ENCODE peak calls at places on chromosomes 4 and X, in six cellular contexts. I is IMR-90, X is trophoblast cell, W is H1, Q is H9, L is mesenchymal stem cell. V is an unnamed sample.

GRCh38 chr4:157303471-157303960 is 83.0 kb downstream of the GRIA2 start:
- DNase-seq in I (no peak), Q (no peak), W (no peak), L (no peak), X (no peak), V (no peak)

GRCh38 chr4:101103381-101104142 is 243.8 kb downstream of the PPP3CA start:
- DNase-seq in L (peak; percentile 17), Q (no peak), I (peak; percentile 48), X (no peak), W (no peak), V (no peak)

GRCh38 chrX:40082447-40083119 is 15.2 kb downstream of the BCOR start:
- DNase-seq in L (no peak), I (no peak), Q (no peak), W (no peak), X (no peak), V (no peak)

GRCh38 chr4:46937493-46937892 is 28.4 kb upstream of the COX7B2 start:
- DNase-seq in L (no peak), W (no peak), Q (no peak), X (peak; percentile 22), I (no peak), V (no peak)

GRCh38 chr4:113435893-113436292 is 325.6 kb downstream of the CAMK2D start:
- DNase-seq in L (peak; percentile 87), W (no peak), I (peak; percentile 75), X (peak; percentile 22), Q (peak; percentile 33), V (no peak)

GRCh38 chr4:153651961-153652784 is 31.9 kb upstream of the TLR2 start:
- DNase-seq in L (no peak), X (peak; percentile 48), W (no peak), Q (no peak), I (no peak), V (no peak)

GRCh38 chrX:53317365-53318069 is 36.1 kb upstream of the IQSEC2 start:
- DNase-seq in I (peak; percentile 43), L (peak; percentile 46), Q (peak; percentile 68), W (peak; percentile 15), X (peak; percentile 66), V (peak; percentile 49)

GRCh38 chr4:110904435-110905050 is 281.7 kb upstream of the PITX2 start:
- DNase-seq in Q (no peak), W (no peak), X (no peak), I (peak; percentile 8), L (peak; percentile 58), V (no peak)

GRCh38 chr4:38400946-38401345 is 263.1 kb upstream of the KLF3 start:
- DNase-seq in I (no peak), Q (no peak), W (no peak), L (no peak), X (no peak), V (no peak)

GRCh38 chr4:16752150-16752549 is 146.3 kb downstream of the LDB2 start:
- DNase-seq in L (peak; percentile 13), Q (no peak), W (no peak), I (peak; percentile 25), X (peak; percentile 2), V (no peak)

GRCh38 chr4:17511041-17511949 is 595 bp downstream of the QDPR start:
- DNase-seq in L (peak; percentile 61), W (no peak), I (peak; percentile 33), Q (peak; percentile 49), X (peak; percentile 45), V (peak; percentile 32)

GRCh38 chr4:7831330-7831729 is 108.3 kb downstream of the AFAP1 start:
- DNase-seq in X (no peak), Q (no peak), L (peak; percentile 98), I (peak; percentile 97), W (no peak), V (no peak)

GRCh38 chr4:139920552-139920951 is 233.4 kb downstream of the MAML3 start:
- DNase-seq in Q (no peak), X (no peak), I (no peak), L (no peak), W (no peak), V (no peak)

GRCh38 chr4:183905593-183906485 is 732 bp downstream of the STOX2 start:
- DNase-seq in X (peak; percentile 54), L (peak; percentile 56), W (peak; percentile 86), Q (peak; percentile 95), I (peak; percentile 37), V (peak; percentile 67)

GRCh38 chr4:154582723-154583122 is 7.8 kb downstream of the FGA start:
- DNase-seq in I (no peak), X (no peak), Q (no peak), W (no peak), L (no peak), V (no peak)

GRCh38 chr4:39932776-39933402 is 44.8 kb downstream of the PDS5A start:
- DNase-seq in X (peak; percentile 6), W (no peak), Q (no peak), L (peak; percentile 55), I (no peak), V (no peak)

GRCh38 chrX:107710617-107711391 is 64.8 kb downstream of the TSC22D3 start:
- DNase-seq in Q (no peak), L (peak; percentile 99), I (peak; percentile 93), X (peak; percentile 94), W (no peak), V (peak; percentile 36)

GRCh38 chrX:132071260-132071659 is 48.2 kb downstream of the STK26 start:
- DNase-seq in I (no peak), Q (no peak), L (peak; percentile 21), X (peak; percentile 29), W (no peak), V (no peak)

GRCh38 chrX:54564942-54565341 is 34.9 kb downstream of the GNL3L start:
- DNase-seq in X (no peak), W (no peak), Q (no peak), I (peak; percentile 24), L (no peak), V (no peak)

GRCh38 chr4:182584016-182584415 is 333.2 kb downstream of the DCTD start:
- DNase-seq in L (no peak), W (no peak), X (no peak), I (no peak), Q (no peak), V (no peak)

GRCh38 chrX:108642273-108642628 is 94.1 kb downstream of the IRS4 start:
- DNase-seq in I (no peak), Q (no peak), L (no peak), W (no peak), X (no peak), V (no peak)

GRCh38 chr4:181301735-181302380 is 941.3 kb upstream of the TENM3 start:
- DNase-seq in I (peak; percentile 43), L (no peak), Q (peak; percentile 57), X (peak; percentile 76), W (no peak), V (no peak)

GRCh38 chrX:78822157-78822683 is 74.7 kb downstream of the LPAR4 start:
- DNase-seq in I (no peak), X (no peak), W (no peak), L (no peak), Q (no peak), V (no peak)

GRCh38 chrX:150037041-150037440 is 98.8 kb upstream of the EOLA2 start:
- DNase-seq in X (no peak), Q (no peak), I (no peak), W (no peak), L (no peak), V (no peak)

GRCh38 chr4:140755811-140756291 is 334 bp downstream of the TBC1D9 start:
- DNase-seq in W (no peak), Q (peak; percentile 48), L (peak; percentile 60), I (peak; percentile 46), X (peak; percentile 66), V (peak; percentile 51)

GRCh38 chrX:23901065-23901464 is 6.7 kb downstream of the APOO start:
- DNase-seq in L (peak; percentile 87), X (peak; percentile 90), I (peak; percentile 84), W (no peak), Q (no peak), V (no peak)

DNA sequence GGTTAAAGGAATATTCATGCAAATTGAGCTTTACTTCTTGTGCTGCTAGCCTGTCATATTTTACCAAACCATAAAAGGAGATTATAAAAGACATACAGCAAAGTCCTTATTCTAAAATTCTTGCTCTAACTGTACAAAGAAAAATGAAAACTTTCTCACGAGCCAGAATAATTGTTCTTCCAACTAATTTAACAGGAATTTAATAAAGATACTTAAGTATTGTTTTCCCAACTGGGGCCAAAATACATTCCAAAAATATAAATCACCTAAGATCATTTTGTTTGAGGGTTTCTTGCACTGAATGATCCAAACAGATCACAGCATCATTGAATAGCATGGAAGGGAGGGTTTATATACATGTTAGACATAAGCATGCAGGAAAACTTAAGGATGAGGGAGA is 127.1 kb upstream of the PCDH18 start:
- DNase-seq in W (no peak), Q (no peak), X (no peak), L (no peak), I (peak; percentile 55), V (no peak)
- H3K4me1 ChIP-seq in W (peaks cover 3% of the 10 kb centered on the region), Q (peaks cover 4% of the 10 kb centered on the region), X (peaks cover 2% of the 10 kb centered on the region), L (peaks cover 3% of the 10 kb centered on the region), I (peaks cover 14% of the 10 kb centered on the region), V (peaks cover 16% of the 10 kb centered on the region)

GRCh38 chr4:104330125-104330524 is 164.6 kb downstream of the CXXC4 start:
- DNase-seq in L (no peak), X (no peak), W (no peak), I (no peak), Q (no peak), V (no peak)

DNA sequence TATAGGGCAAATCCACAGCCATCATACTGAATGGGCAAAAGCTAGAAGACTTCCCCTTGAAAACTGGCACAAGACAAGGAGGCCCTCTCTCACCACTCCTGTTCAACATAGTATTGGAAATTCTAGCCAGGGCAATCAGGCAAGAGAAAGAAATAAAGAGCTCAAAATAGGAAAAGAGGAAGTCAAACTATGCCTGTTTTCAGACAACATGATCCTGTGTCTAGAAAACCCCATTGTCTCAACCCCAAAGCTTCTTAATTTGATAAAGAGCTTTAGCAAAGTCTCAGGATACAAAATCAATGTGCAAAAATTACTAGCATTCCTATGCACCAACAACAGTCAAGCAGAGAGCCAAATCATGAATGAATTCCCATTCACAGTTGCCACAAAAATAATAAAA is 160.3 kb downstream of the CXXC4 start:
- DNase-seq in I (no peak), X (no peak), W (no peak), L (no peak), Q (no peak), V (no peak)
- H3K4ac ChIP-seq in I (no peak overlapping the region), X (no peak overlapping the region), W (no peak overlapping the region), L (no peak overlapping the region), Q (no peak overlapping the region), V (no peak overlapping the region)

GRCh38 chr4:3355266-3355748 is 62.5 kb downstream of the RGS12 start:
- DNase-seq in W (no peak), L (no peak), X (no peak), Q (no peak), I (no peak), V (no peak)
- H4K91ac ChIP-seq in W (no peak overlapping the region), L (no peak overlapping the region), X (no peak overlapping the region), Q (no peak overlapping the region), I (no peak overlapping the region), V (no peak overlapping the region)

DNA sequence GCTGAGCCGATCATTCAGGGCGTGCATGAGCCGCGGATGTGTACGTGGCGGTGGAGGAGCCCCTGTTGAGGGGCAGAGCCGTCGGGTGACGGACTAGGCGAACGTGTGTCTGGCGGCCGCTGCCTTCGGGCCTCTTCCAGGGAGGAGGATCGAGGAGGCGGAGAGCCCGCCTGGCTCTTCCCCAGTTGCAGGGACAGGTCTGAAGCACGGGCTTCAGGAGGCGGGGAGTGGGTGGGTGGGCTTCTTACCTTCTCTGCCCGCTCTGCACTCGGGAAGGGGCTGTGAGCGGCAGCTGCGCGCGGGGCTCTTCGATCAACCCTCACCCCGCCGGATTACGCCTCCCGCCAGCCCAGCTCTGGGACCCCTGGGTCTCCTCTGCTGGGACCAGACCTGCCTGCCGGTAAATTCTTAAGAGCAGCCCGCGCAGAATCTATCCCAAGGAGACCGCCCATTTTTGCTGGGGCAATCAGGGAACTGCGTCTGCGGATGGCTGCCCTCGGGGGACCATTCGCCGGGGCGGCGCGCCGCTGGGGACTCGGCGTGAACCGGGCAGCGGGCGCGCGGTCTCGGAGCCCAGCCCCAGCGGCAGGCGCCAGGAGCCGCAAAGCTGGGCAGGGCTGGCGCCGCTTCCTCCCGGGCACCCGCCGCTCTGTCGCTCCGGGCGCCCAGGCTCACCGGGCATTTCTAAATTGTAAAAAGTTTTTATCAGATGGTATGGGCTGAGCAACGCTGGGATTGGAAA is 4.9 kb downstream of the PLAC8 start:
- DNase-seq in I (peak; percentile 3), W (no peak), X (peak; percentile 68), L (peak; percentile 66), Q (peak; percentile 67), V (peak; percentile 42)
- H3K4me1 ChIP-seq in I (peaks cover 1% of the 10 kb centered on the region), W (peaks cover 2% of the 10 kb centered on the region), X (peaks cover 5% of the 10 kb centered on the region), L (peaks cover 3% of the 10 kb centered on the region), Q (no peaks in the 10 kb centered on the region), V (no peaks in the 10 kb centered on the region)

V was measured in neuronal stem cell.